ENCODE peak calls at places on chromosomes 5 and 9, in five cellular contexts. X is heart left ventricle; V is aorta; U is naive thymus-derived CD4-positive, alpha-beta T cell; D is BJ. E is an unnamed sample.

GRCh38 chr5:139783436-139783955 is 12.1 kb upstream of the PSD2 start:
- DNase-seq in U (no peak), X (no peak), V (no peak), D (no peak), E (no peak)

GRCh38 chr5:14134086-14134485 is 9.1 kb upstream of the TRIO start:
- DNase-seq in D (no peak), V (no peak), U (no peak), X (no peak), E (no peak)

GRCh38 chr9:124116683-124117363 is 105.3 kb downstream of the LHX2 start:
- DNase-seq in U (no peak), X (no peak), V (no peak), D (no peak), E (no peak)

GRCh38 chr5:90802695-90803317 is 244.2 kb downstream of the ADGRV1 start:
- DNase-seq in D (no peak), X (no peak), U (no peak), V (no peak), E (no peak)

GRCh38 chr9:114303977-114304376 is 18.9 kb upstream of the ORM1 start:
- DNase-seq in X (no peak), U (peak), D (no peak), V (no peak), E (no peak)

GRCh38 chr9:469672-470040 is 255.0 kb downstream of the DOCK8 start:
- DNase-seq in U (peak), D (no peak), X (peak), V (peak), E (no peak)

GRCh38 chr9:93597871-93598646 is 21.7 kb downstream of the PHF2 start:
- DNase-seq in X (no peak), D (no peak), V (peak), U (no peak), E (no peak)

GRCh38 chr9:99491408-99492259 is 269.6 kb downstream of the SEC61B start:
- DNase-seq in U (no peak), D (no peak), X (no peak), V (no peak), E (peak)

GRCh38 chr9:76459691-76460635 is 981 bp downstream of the GCNT1 start:
- DNase-seq in D (no peak), U (no peak), V (peak), X (peak), E (peak)

GRCh38 chr9:124018731-124019697 is 7.4 kb downstream of the LHX2 start:
- DNase-seq in D (no peak), U (no peak), X (no peak), V (peak), E (no peak)

GRCh38 chr5:1874820-1875219 is 7.9 kb downstream of the IRX4 start:
- DNase-seq in V (no peak), X (no peak), D (no peak), U (no peak), E (no peak)

GRCh38 chr5:1875481-1875842 is 7.3 kb downstream of the IRX4 start:
- DNase-seq in U (no peak), V (no peak), D (no peak), X (no peak), E (no peak)

GRCh38 chr5:1875843-1876671 is 6.7 kb downstream of the IRX4 start:
- DNase-seq in X (no peak), U (no peak), V (no peak), D (no peak), E (no peak)

GRCh38 chr5:1873242-1873959 is 9.3 kb downstream of the IRX4 start:
- DNase-seq in X (no peak), D (no peak), V (no peak), U (no peak), E (no peak)

GRCh38 chr5:1874348-1874747 is 8.4 kb downstream of the IRX4 start:
- DNase-seq in X (no peak), V (no peak), D (no peak), U (no peak), E (no peak)
- H3K4me3 ChIP-seq in X (no peak), V (no peak), D (no peak), U (no peak), E (no peak)

GRCh38 chr9:86585422-86586143 is 231.4 kb upstream of the TUT7 start:
- DNase-seq in V (no peak), D (no peak), U (no peak), X (no peak), E (no peak)
- H3K4me3 ChIP-seq in V (peak), D (peak), U (no peak), X (no peak), E (no peak)

GRCh38 chr9:136671646-136672430 is 9.1 kb downstream of the EGFL7 start:
- DNase-seq in X (peak), D (no peak), U (peak), V (no peak), E (no peak)
- H3K4me3 ChIP-seq in X (peak), D (no peak), U (no peak), V (no peak), E (no peak)

GRCh38 chr5:135207866-135208265 is 173.8 kb upstream of the PITX1 start:
- DNase-seq in X (no peak), V (peak), U (no peak), D (no peak), E (no peak)

GRCh38 chr5:135206862-135207261 is 172.8 kb upstream of the PITX1 start:
- DNase-seq in D (no peak), U (no peak), X (no peak), V (peak), E (no peak)

GRCh38 chr5:135210286-135211055 is 176.4 kb upstream of the PITX1 start:
- DNase-seq in V (peak), D (no peak), X (no peak), U (no peak), E (no peak)

GRCh38 chr5:135209495-135209837 is 175.4 kb upstream of the PITX1 start:
- DNase-seq in X (no peak), D (no peak), U (no peak), V (peak), E (no peak)

DNA sequence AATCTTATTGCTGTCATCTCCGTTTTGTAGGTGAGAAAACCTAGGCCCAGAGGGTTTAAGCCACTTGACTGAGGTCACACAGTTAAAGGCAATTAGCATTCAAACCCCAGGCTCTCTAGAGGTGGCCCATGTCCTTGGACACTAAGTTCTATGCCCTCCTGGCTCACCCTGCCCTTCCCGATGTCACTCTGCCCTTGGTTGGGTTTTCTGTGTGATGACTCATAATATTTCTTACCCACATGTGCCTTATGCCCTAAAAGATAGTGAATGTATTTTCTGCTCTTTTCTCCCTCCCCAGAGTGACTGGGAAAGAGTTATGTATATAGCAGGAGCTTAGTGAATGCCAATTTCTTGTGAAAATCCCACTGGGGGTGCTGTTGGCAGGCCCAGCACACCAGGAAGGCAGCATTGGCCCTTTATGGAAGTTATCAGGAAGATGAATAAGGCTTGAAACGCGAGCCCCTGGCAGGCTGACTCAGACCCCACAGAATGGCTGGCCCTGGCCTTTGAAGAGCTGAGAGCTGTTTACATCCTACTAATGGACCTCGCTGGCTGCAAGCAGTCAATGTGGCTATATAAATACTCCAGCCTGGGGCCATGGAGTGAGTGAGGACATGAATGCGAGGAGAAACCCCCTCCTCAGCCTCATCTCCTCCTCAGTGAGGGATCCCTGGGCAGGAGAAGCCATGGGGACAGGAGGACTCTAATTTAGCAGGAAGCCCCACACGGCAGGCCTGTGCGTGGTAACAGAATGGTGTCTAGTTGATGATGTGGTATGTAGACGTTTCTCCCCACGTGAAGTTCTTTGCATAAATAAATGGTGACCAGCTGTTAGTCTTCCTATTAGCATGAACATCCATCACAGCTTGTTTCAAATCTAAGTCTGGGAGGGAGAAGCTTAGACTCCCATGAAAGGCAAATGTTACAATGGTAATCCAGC is 174.8 kb upstream of the PITX1 start:
- DNase-seq in V (peak), X (no peak), U (no peak), D (peak), E (no peak)
- H3K4me3 ChIP-seq in V (no peak), X (no peak), U (no peak), D (no peak), E (no peak)

GRCh38 chr9:37197158-37198033 is 77.0 kb downstream of the ZCCHC7 start:
- DNase-seq in D (no peak), U (no peak), X (no peak), V (no peak), E (peak)
- H3K4me3 ChIP-seq in D (no peak), U (no peak), X (no peak), V (no peak), E (no peak)

GRCh38 chr5:11904270-11904906 is at the start of gene CTNND2:
- DNase-seq in U (no peak), V (no peak), D (no peak), X (peak), E (no peak)

GRCh38 chr5:11905209-11905608 is 963 bp upstream of the CTNND2 start:
- DNase-seq in U (no peak), V (no peak), X (no peak), D (no peak), E (no peak)

GRCh38 chr5:11903121-11903613 is 1.1 kb downstream of the CTNND2 start:
- DNase-seq in V (no peak), D (no peak), U (no peak), X (peak), E (no peak)

GRCh38 chr5:11902304-11902703 is 1.9 kb downstream of the CTNND2 start:
- DNase-seq in D (no peak), X (no peak), U (no peak), V (no peak), E (no peak)

DNA sequence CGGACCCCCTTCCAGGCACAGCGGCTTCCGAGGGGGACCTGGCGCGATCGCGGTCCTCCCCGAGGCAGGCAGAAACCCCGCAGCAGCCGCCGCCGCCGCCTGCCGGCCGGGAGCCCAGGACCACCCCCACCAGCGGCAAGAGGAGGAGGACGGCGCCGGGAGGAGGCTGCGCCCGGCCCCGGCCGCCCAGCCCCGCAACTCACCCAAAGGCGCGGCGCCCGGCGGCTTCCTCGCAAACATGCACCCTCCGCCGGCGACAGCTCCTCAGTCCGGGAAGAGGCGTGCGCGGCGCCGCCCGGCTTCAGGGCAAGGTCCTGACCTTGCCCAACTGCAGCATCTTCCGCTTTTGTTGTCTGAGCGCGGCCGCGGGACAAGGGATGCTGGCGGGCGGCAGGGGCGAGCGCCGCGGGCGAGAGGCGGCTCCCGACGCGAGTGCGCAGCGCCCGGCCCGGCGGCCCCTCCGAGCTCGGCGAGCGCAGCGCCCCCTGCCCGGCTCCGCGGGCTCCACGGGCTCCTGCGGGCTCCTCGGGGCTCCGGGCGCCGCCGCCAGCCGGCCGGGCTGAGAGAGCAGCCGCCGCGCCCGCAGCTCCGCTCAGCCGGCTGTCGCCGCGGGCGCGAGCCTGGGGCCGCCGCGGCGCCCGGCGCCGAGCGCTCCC is 504 bp downstream of the CTNND2 start:
- DNase-seq in V (peak), D (no peak), X (peak), U (no peak), E (no peak)
- H3K4me3 ChIP-seq in V (no peak), D (no peak), X (peak), U (no peak), E (no peak)

DNA sequence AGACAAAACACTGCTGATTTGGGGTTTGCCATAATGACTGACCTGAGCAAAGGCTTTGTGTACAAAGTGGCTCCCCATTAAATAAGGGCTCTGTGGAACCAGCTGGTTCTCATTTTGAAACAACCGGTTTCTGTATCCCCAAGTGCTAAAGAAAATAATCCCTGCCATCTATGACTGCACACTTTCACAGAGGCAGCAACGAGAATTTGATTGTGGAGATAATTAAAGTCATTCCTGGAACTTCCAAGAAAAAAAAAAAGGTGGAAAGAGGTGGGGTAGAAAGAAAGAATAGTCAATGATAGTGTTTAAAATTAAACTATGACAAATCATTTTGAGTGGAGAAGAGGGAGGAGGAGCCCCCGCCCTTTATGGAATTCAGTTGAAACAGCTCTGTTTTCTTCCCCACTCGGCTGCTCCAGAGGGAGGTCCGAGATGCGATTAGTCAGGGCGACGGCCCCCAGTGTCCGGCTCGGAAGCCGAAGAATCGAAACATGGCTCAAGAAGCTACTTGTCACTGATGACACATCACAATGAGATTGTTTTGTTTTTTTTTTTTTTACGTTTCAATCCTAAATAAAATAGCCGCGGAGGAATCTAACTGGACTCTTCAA is 38.4 kb downstream of the EBF1 start:
- DNase-seq in D (no peak), V (peak), X (peak), U (no peak), E (no peak)
- H3K4me3 ChIP-seq in D (peak), V (peak), X (peak), U (no peak), E (no peak)

GRCh38 chr5:150147580-150148407 is 7.9 kb downstream of the PDGFRB start:
- DNase-seq in U (no peak), V (no peak), D (no peak), X (no peak), E (no peak)
- H3K4me3 ChIP-seq in U (no peak), V (no peak), D (no peak), X (peak), E (no peak)

GRCh38 chr9:81410201-81410600 is 279.1 kb downstream of the TLE1 start:
- DNase-seq in X (no peak), U (no peak), V (no peak), D (peak), E (no peak)
- H3K4me3 ChIP-seq in X (no peak), U (no peak), V (no peak), D (no peak), E (no peak)